ENCODE peak calls at places on chromosome 19, in eight cellular contexts. J, G, C, E, I, L, Y and V are unnamed samples.

GRCh38 chr19:41546386-41546789 is 29.6 kb upstream of the CEACAM21 start:
- DNase-seq in J (peak), I (no peak), E (no peak), Y (no peak), G (no peak), C (no peak), L (no peak), V (peak)

GRCh38 chr19:34274284-34274826 is 20.0 kb downstream of the GARRE1 start:
- DNase-seq in C (no peak), Y (no peak), E (no peak), L (no peak), I (no peak), J (no peak), G (no peak), V (no peak)

GRCh38 chr19:3045885-3046603 is 16.3 kb downstream of the TLE5 start:
- DNase-seq in E (no peak), Y (no peak), C (no peak), I (no peak), L (no peak), G (no peak), J (no peak), V (peak)

GRCh38 chr19:13132471-13133166 is 14.6 kb downstream of the NACC1 start:
- DNase-seq in C (peak), J (peak), L (no peak), Y (no peak), G (peak), E (no peak), I (no peak), V (no peak)

GRCh38 chr19:11708457-11708856 is 30.3 kb downstream of the ZNF823 start:
- DNase-seq in J (no peak), L (no peak), G (no peak), C (no peak), I (no peak), E (no peak), Y (no peak), V (no peak)

GRCh38 chr19:29393915-29394460 is 131.8 kb upstream of the VSTM2B start:
- DNase-seq in E (no peak), Y (no peak), L (no peak), J (no peak), C (no peak), G (no peak), I (no peak), V (no peak)

GRCh38 chr19:10346509-10346908 is 7.1 kb upstream of the ICAM3 start:
- DNase-seq in I (no peak), C (no peak), Y (no peak), L (no peak), J (no peak), G (no peak), E (no peak), V (peak)

GRCh38 chr19:17865364-17866311 is 5.9 kb downstream of the RPL18A start:
- DNase-seq in J (no peak), I (peak), C (no peak), L (no peak), G (no peak), Y (no peak), E (no peak), V (peak)

GRCh38 chr19:32870981-32871451 is 1.4 kb upstream of the SLC7A9 start:
- DNase-seq in J (no peak), I (no peak), E (peak), C (no peak), Y (no peak), G (no peak), L (no peak), V (peak)

GRCh38 chr19:19538077-19538764 is at the start of gene CILP2:
- DNase-seq in J (no peak), G (peak), I (no peak), C (no peak), L (no peak), Y (peak), E (peak), V (no peak)

GRCh38 chr19:16566161-16566560 is 6.1 kb downstream of the SLC35E1 start:
- DNase-seq in Y (no peak), G (peak), C (no peak), E (no peak), L (no peak), I (no peak), J (peak), V (peak)

GRCh38 chr19:13169769-13170168 is 19.6 kb downstream of the IER2 start:
- DNase-seq in C (peak), G (no peak), Y (no peak), L (no peak), J (no peak), I (peak), E (no peak), V (no peak)

GRCh38 chr19:11807099-11807380 is 7.0 kb upstream of the ZNF440 start:
- DNase-seq in E (no peak), J (no peak), L (no peak), I (no peak), Y (no peak), C (no peak), G (no peak), V (no peak)

GRCh38 chr19:35421362-35421761 is 26.7 kb upstream of the FFAR2 start:
- DNase-seq in G (no peak), L (no peak), Y (no peak), E (no peak), J (no peak), C (no peak), I (no peak), V (no peak)

GRCh38 chr19:32129141-32129540 is 216.3 kb upstream of the ZNF507 start:
- DNase-seq in E (no peak), G (no peak), Y (no peak), I (no peak), J (no peak), L (no peak), C (no peak), V (no peak)

GRCh38 chr19:10289167-10289835 is 451 bp upstream of the ICAM5 start:
- DNase-seq in C (no peak), E (peak), I (peak), G (peak), L (no peak), Y (peak), J (peak), V (peak)